ENCODE peak calls at places on chromosomes 13 and 19, in eight cellular contexts. M, G, J, O, R, H, A and X are unnamed samples.

GRCh38 chr13:33261426-33262068 is 24.0 kb downstream of the STARD13 start:
- DNase-seq in M (no peak), G (no peak), J (no peak), O (no peak), R (no peak), H (no peak), A (no peak), X (no peak)

GRCh38 chr13:109500146-109500773 is 286.1 kb downstream of the IRS2 start:
- DNase-seq in M (no peak), G (peak; percentile 64), J (no peak), O (no peak), R (peak; percentile 31), H (peak; percentile 5), A (no peak), X (no peak)

GRCh38 chr13:46345400-46345799 is 41.7 kb downstream of the RUBCNL start:
- DNase-seq in M (no peak), G (no peak), J (no peak), O (no peak), R (peak; percentile 28), H (no peak), A (no peak), X (no peak)

GRCh38 chr19:44260343-44260681 is 626 bp downstream of the ZNF233 start:
- DNase-seq in M (no peak), G (no peak), J (no peak), O (no peak), R (no peak), H (no peak), A (no peak), X (no peak)

GRCh38 chr13:43905435-43906031 is 25.8 kb downstream of the LACC1 start:
- DNase-seq in M (no peak), G (peak; percentile 25), J (peak; percentile 26), O (peak; percentile 44), R (peak; percentile 79), H (peak; percentile 35), A (no peak), X (peak; percentile 62)

GRCh38 chr19:17335575-17335974 is 920 bp upstream of the ANO8 start:
- DNase-seq in M (no peak), G (peak; percentile 12), J (no peak), O (no peak), R (no peak), H (no peak), A (no peak), X (no peak)

GRCh38 chr19:1134431-1134830 is 30.6 kb downstream of the GPX4 start:
- DNase-seq in M (no peak), G (no peak), J (no peak), O (no peak), R (peak; percentile 76), H (no peak), A (no peak), X (no peak)

GRCh38 chr19:28700176-28700575 is 512.8 kb downstream of the UQCRFS1 start:
- DNase-seq in M (no peak), G (no peak), J (no peak), O (no peak), R (peak; percentile 18), H (no peak), A (no peak), X (no peak)

GRCh38 chr13:36207672-36208071 is 6.7 kb downstream of the SOHLH2 start:
- DNase-seq in M (no peak), G (no peak), J (no peak), O (no peak), R (peak; percentile 8), H (no peak), A (no peak), X (no peak)

GRCh38 chr13:23985846-23986245 is 88.5 kb upstream of the C1QTNF9B start:
- DNase-seq in M (no peak), G (peak; percentile 37), J (no peak), O (no peak), R (no peak), H (no peak), A (no peak), X (no peak)

GRCh38 chr13:31328549-31329229 is 128.9 kb downstream of the B3GLCT start:
- DNase-seq in M (no peak), G (no peak), J (no peak), O (no peak), R (peak; percentile 6), H (peak; percentile 45), A (no peak), X (no peak)

GRCh38 chr13:39767791-39768564 is 112.5 kb downstream of the COG6 start:
- DNase-seq in M (no peak), G (no peak), J (no peak), O (no peak), R (no peak), H (no peak), A (peak; percentile 43), X (no peak)

GRCh38 chr13:113178070-113178895 is 19.8 kb downstream of the PROZ start:
- DNase-seq in M (no peak), G (peak; percentile 29), J (no peak), O (no peak), R (peak; percentile 86), H (no peak), A (no peak), X (no peak)

GRCh38 chr19:29277107-29277506 is 64.2 kb upstream of the UQCRFS1 start:
- DNase-seq in M (peak; percentile 35), G (no peak), J (no peak), O (peak; percentile 77), R (peak; percentile 8), H (no peak), A (no peak), X (peak; percentile 26)

GRCh38 chr13:50531917-50532899 is 311.3 kb downstream of the DLEU7 start:
- DNase-seq in M (no peak), G (no peak), J (no peak), O (no peak), R (peak; percentile 67), H (no peak), A (no peak), X (no peak)

GRCh38 chr19:45385392-45386221 is 15.2 kb upstream of the ERCC2 start:
- DNase-seq in M (no peak), G (no peak), J (no peak), O (no peak), R (no peak), H (no peak), A (no peak), X (peak; percentile 53)

GRCh38 chr19:58554494-58555368 is at the start of gene CHMP2A:
- DNase-seq in M (peak; percentile 98), G (peak; percentile 99), J (peak; percentile 98), O (peak; percentile 99), R (peak; percentile 98), H (peak; percentile 89), A (peak; percentile 99), X (peak; percentile 97)

GRCh38 chr13:43786766-43787517 is at the start of gene ENOX1:
- DNase-seq in M (no peak), G (peak; percentile 90), J (peak; percentile 29), O (peak; percentile 50), R (peak; percentile 84), H (peak; percentile 70), A (peak; percentile 39), X (peak; percentile 39)

GRCh38 chr13:72221276-72221962 is 354.4 kb upstream of the DACH1 start:
- DNase-seq in M (no peak), G (peak; percentile 66), J (no peak), O (no peak), R (peak; percentile 1), H (peak; percentile 94), A (peak; percentile 37), X (peak; percentile 15)

GRCh38 chr19:56110515-56111448 is 10.3 kb downstream of the ZNF787 start:
- DNase-seq in M (no peak), G (no peak), J (no peak), O (no peak), R (peak; percentile 72), H (no peak), A (peak; percentile 74), X (no peak)

GRCh38 chr13:40402931-40403412 is 263.5 kb downstream of the FOXO1 start:
- DNase-seq in M (no peak), G (no peak), J (no peak), O (no peak), R (peak; percentile 88), H (no peak), A (no peak), X (no peak)

GRCh38 chr13:59914556-59914955 is 249.2 kb downstream of the DIAPH3 start:
- DNase-seq in M (no peak), G (no peak), J (no peak), O (no peak), R (peak; percentile 2), H (no peak), A (no peak), X (no peak)

GRCh38 chr19:5564930-5565329 is 2.8 kb downstream of the TINCR start:
- DNase-seq in M (no peak), G (no peak), J (no peak), O (no peak), R (no peak), H (no peak), A (no peak), X (no peak)

GRCh38 chr19:10691883-10692282 is 9.4 kb upstream of the QTRT1 start:
- DNase-seq in M (no peak), G (no peak), J (no peak), O (no peak), R (no peak), H (no peak), A (no peak), X (no peak)

GRCh38 chr19:45798995-45799517 is 6.4 kb upstream of the DMWD start:
- DNase-seq in M (no peak), G (peak; percentile 70), J (peak; percentile 48), O (peak; percentile 69), R (peak; percentile 90), H (peak; percentile 70), A (no peak), X (peak; percentile 49)

GRCh38 chr19:15042003-15042402 is 7.3 kb upstream of the CASP14 start:
- DNase-seq in M (no peak), G (no peak), J (no peak), O (no peak), R (no peak), H (no peak), A (no peak), X (no peak)

GRCh38 chr13:104086205-104086604 is 1020.0 kb upstream of the SLC10A2 start:
- DNase-seq in M (no peak), G (no peak), J (no peak), O (no peak), R (peak; percentile 74), H (no peak), A (no peak), X (no peak)

GRCh38 chr13:33213797-33214196 is 71.8 kb downstream of the STARD13 start:
- DNase-seq in M (no peak), G (no peak), J (no peak), O (no peak), R (peak; percentile 59), H (no peak), A (no peak), X (no peak)

GRCh38 chr19:55503447-55504251 is 15.4 kb downstream of the SSC5D start:
- DNase-seq in M (peak; percentile 83), G (peak; percentile 95), J (peak; percentile 91), O (peak; percentile 90), R (peak; percentile 93), H (peak; percentile 99), A (peak; percentile 89), X (peak; percentile 91)

GRCh38 chr13:50509771-50510441 is 333.6 kb downstream of the DLEU7 start:
- DNase-seq in M (no peak), G (no peak), J (no peak), O (no peak), R (peak; percentile 29), H (no peak), A (no peak), X (no peak)

GRCh38 chr13:97113231-97114001 is 108.7 kb upstream of the MBNL2 start:
- DNase-seq in M (no peak), G (no peak), J (no peak), O (no peak), R (no peak), H (no peak), A (no peak), X (no peak)

GRCh38 chr19:50902640-50903039 is 8.6 kb downstream of the KLK4 start:
- DNase-seq in M (no peak), G (no peak), J (no peak), O (no peak), R (no peak), H (no peak), A (no peak), X (no peak)

GRCh38 chr13:23613971-23614370 is 43.8 kb downstream of the TNFRSF19 start:
- DNase-seq in M (no peak), G (no peak), J (no peak), O (no peak), R (no peak), H (no peak), A (no peak), X (no peak)

GRCh38 chr13:102195566-102196462 is 206.0 kb downstream of the FGF14 start:
- DNase-seq in M (no peak), G (peak; percentile 70), J (no peak), O (no peak), R (no peak), H (no peak), A (no peak), X (no peak)